ENCODE peak calls at places on chromosomes 5 and 9, in seven cellular contexts. One of them, this sample, is unnamed.

GRCh38 chr5:56175465-56175864 is 57.7 kb downstream of the ANKRD55 start:
- DNase-seq in PC-3: peak; percentile 48
- DNase-seq in heart left ventricle: no peak
- DNase-seq in H1: no peak
- DNase-seq in MG63: peak; percentile 76
- DNase-seq in aorta: no peak
- DNase-seq in tibial nerve: no peak
- DNase-seq in this sample: no peak

GRCh38 chr9:36928670-36929349 is 105.3 kb downstream of the PAX5 start:
- DNase-seq in heart left ventricle: no peak
- DNase-seq in MG63: peak; percentile 61
- DNase-seq in tibial nerve: no peak
- DNase-seq in H1: no peak
- DNase-seq in aorta: no peak
- DNase-seq in PC-3: peak; percentile 65
- DNase-seq in this sample: no peak

GRCh38 chr9:20022410-20022809 is 233.6 kb upstream of the SLC24A2 start:
- DNase-seq in PC-3: peak; percentile 12
- DNase-seq in H1: no peak
- DNase-seq in tibial nerve: no peak
- DNase-seq in heart left ventricle: no peak
- DNase-seq in MG63: peak; percentile 51
- DNase-seq in aorta: no peak
- DNase-seq in this sample: no peak

GRCh38 chr5:43429706-43430105 is 17.5 kb upstream of the CCL28 start:
- DNase-seq in MG63: no peak
- DNase-seq in H1: no peak
- DNase-seq in PC-3: no peak
- DNase-seq in heart left ventricle: no peak
- DNase-seq in aorta: no peak
- DNase-seq in tibial nerve: no peak
- DNase-seq in this sample: no peak

GRCh38 chr9:16828335-16829281 is 41.9 kb downstream of the BNC2 start:
- DNase-seq in tibial nerve: no peak
- DNase-seq in heart left ventricle: peak; percentile 60
- DNase-seq in PC-3: peak; percentile 51
- DNase-seq in H1: peak; percentile 58
- DNase-seq in aorta: peak; percentile 76
- DNase-seq in MG63: peak; percentile 67
- DNase-seq in this sample: no peak

GRCh38 chr9:105030285-105030684 is 102.3 kb upstream of the ABCA1 start:
- DNase-seq in MG63: no peak
- DNase-seq in heart left ventricle: no peak
- DNase-seq in H1: no peak
- DNase-seq in tibial nerve: no peak
- DNase-seq in PC-3: no peak
- DNase-seq in aorta: no peak
- DNase-seq in this sample: no peak

GRCh38 chr9:42386477-42386876 is 203.0 kb downstream of the SPATA31A6 start:
- DNase-seq in MG63: no peak
- DNase-seq in heart left ventricle: no peak
- DNase-seq in aorta: no peak
- DNase-seq in tibial nerve: no peak
- DNase-seq in H1: no peak
- DNase-seq in PC-3: no peak
- DNase-seq in this sample: no peak

GRCh38 chr9:72046593-72047456 is 13.6 kb downstream of the C9orf57 start:
- DNase-seq in tibial nerve: no peak
- DNase-seq in MG63: no peak
- DNase-seq in heart left ventricle: no peak
- DNase-seq in H1: no peak
- DNase-seq in PC-3: no peak
- DNase-seq in aorta: no peak
- DNase-seq in this sample: no peak

GRCh38 chr5:80125022-80125961 is 90.1 kb downstream of the THBS4 start:
- DNase-seq in heart left ventricle: no peak
- DNase-seq in tibial nerve: no peak
- DNase-seq in MG63: no peak
- DNase-seq in aorta: no peak
- DNase-seq in PC-3: no peak
- DNase-seq in H1: no peak
- DNase-seq in this sample: no peak

GRCh38 chr5:131417240-131417869 is 153.5 kb downstream of the CDC42SE2 start:
- DNase-seq in tibial nerve: peak; percentile 57
- DNase-seq in H1: peak; percentile 84
- DNase-seq in MG63: peak; percentile 56
- DNase-seq in aorta: peak; percentile 92
- DNase-seq in PC-3: peak; percentile 73
- DNase-seq in heart left ventricle: peak; percentile 86
- DNase-seq in this sample: peak; percentile 68

GRCh38 chr5:123805300-123805699 is 293.3 kb downstream of the CSNK1G3 start:
- DNase-seq in aorta: no peak
- DNase-seq in heart left ventricle: no peak
- DNase-seq in PC-3: no peak
- DNase-seq in MG63: no peak
- DNase-seq in tibial nerve: no peak
- DNase-seq in H1: no peak
- DNase-seq in this sample: no peak

GRCh38 chr5:133434336-133434735 is 178.0 kb downstream of the FSTL4 start:
- DNase-seq in aorta: no peak
- DNase-seq in tibial nerve: no peak
- DNase-seq in PC-3: peak; percentile 26
- DNase-seq in heart left ventricle: no peak
- DNase-seq in MG63: no peak
- DNase-seq in H1: no peak
- DNase-seq in this sample: no peak

GRCh38 chr9:126615791-126616447 is 2.2 kb downstream of the LMX1B start:
- DNase-seq in MG63: no peak
- DNase-seq in heart left ventricle: no peak
- DNase-seq in tibial nerve: no peak
- DNase-seq in aorta: peak; percentile 34
- DNase-seq in PC-3: no peak
- DNase-seq in H1: peak; percentile 66
- DNase-seq in this sample: no peak

GRCh38 chr5:134580001-134580460 is 52.6 kb downstream of the SAR1B start:
- DNase-seq in H1: no peak
- DNase-seq in MG63: no peak
- DNase-seq in tibial nerve: no peak
- DNase-seq in aorta: no peak
- DNase-seq in heart left ventricle: no peak
- DNase-seq in PC-3: no peak
- DNase-seq in this sample: no peak

GRCh38 chr5:15472116-15472515 is 27.9 kb upstream of the FBXL7 start:
- DNase-seq in heart left ventricle: no peak
- DNase-seq in aorta: no peak
- DNase-seq in PC-3: no peak
- DNase-seq in MG63: no peak
- DNase-seq in tibial nerve: no peak
- DNase-seq in H1: peak; percentile 61
- DNase-seq in this sample: no peak

GRCh38 chr5:73902327-73903051 is 276.5 kb downstream of the ARHGEF28 start:
- DNase-seq in heart left ventricle: no peak
- DNase-seq in MG63: no peak
- DNase-seq in tibial nerve: no peak
- DNase-seq in PC-3: peak; percentile 68
- DNase-seq in aorta: no peak
- DNase-seq in H1: no peak
- DNase-seq in this sample: peak; percentile 50

GRCh38 chr9:107949058-107949457 is 459.5 kb upstream of the KLF4 start:
- DNase-seq in tibial nerve: no peak
- DNase-seq in aorta: no peak
- DNase-seq in MG63: no peak
- DNase-seq in heart left ventricle: no peak
- DNase-seq in PC-3: no peak
- DNase-seq in H1: no peak
- DNase-seq in this sample: no peak

GRCh38 chr9:125513634-125514413 is 193.2 kb downstream of the MAPKAP1 start:
- DNase-seq in H1: no peak
- DNase-seq in PC-3: peak; percentile 77
- DNase-seq in MG63: peak; percentile 67
- DNase-seq in tibial nerve: no peak
- DNase-seq in heart left ventricle: no peak
- DNase-seq in aorta: no peak
- DNase-seq in this sample: no peak

GRCh38 chr9:22084336-22085035 is 75.4 kb upstream of the CDKN2B start:
- DNase-seq in H1: no peak
- DNase-seq in MG63: no peak
- DNase-seq in PC-3: peak; percentile 92
- DNase-seq in heart left ventricle: no peak
- DNase-seq in tibial nerve: no peak
- DNase-seq in aorta: no peak
- DNase-seq in this sample: no peak

DNA sequence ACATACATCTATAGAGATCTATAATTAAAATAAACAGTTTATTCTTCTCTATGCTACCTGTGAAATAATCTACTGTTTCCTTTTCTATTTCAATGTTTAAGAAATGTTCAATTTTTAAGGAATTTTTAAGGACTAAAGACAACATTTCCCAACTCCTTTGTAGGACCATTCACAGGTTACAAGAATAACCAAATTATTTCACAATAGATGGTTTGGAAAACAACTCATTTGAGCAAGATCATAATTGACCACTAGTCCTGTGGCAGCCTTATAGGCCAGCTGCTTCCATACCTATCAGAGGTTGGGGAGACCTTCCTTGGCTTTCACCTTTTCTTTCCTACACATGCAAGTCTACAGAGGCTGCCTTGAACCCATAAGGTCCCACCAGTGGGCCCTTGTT is 193.7 kb downstream of the TTC39B start:
- DNase-seq in aorta: no peak
- DNase-seq in tibial nerve: no peak
- DNase-seq in heart left ventricle: no peak
- DNase-seq in PC-3: no peak
- DNase-seq in MG63: no peak
- DNase-seq in H1: no peak
- DNase-seq in this sample: no peak
- H3K9me3 ChIP-seq in aorta: no peaks in the 10 kb centered on the region
- H3K9me3 ChIP-seq in tibial nerve: no peaks in the 10 kb centered on the region
- H3K9me3 ChIP-seq in heart left ventricle: no peaks in the 10 kb centered on the region
- H3K9me3 ChIP-seq in PC-3: no peaks in the 10 kb centered on the region
- H3K9me3 ChIP-seq in MG63: peaks cover 3% of the 10 kb centered on the region
- H3K9me3 ChIP-seq in H1: no peaks in the 10 kb centered on the region
- H3K9me3 ChIP-seq in this sample: no peaks in the 10 kb centered on the region

GRCh38 chr5:180938294-180938693 is 39.3 kb downstream of the BTNL8 start:
- DNase-seq in aorta: no peak
- DNase-seq in tibial nerve: no peak
- DNase-seq in MG63: no peak
- DNase-seq in PC-3: no peak
- DNase-seq in heart left ventricle: no peak
- DNase-seq in H1: no peak
- DNase-seq in this sample: no peak
- H3K9me3 ChIP-seq in aorta: peaks cover 10% of the 10 kb centered on the region
- H3K9me3 ChIP-seq in tibial nerve: no peaks in the 10 kb centered on the region
- H3K9me3 ChIP-seq in MG63: peaks cover 17% of the 10 kb centered on the region
- H3K9me3 ChIP-seq in PC-3: peaks cover 10% of the 10 kb centered on the region
- H3K9me3 ChIP-seq in heart left ventricle: peaks cover 8% of the 10 kb centered on the region
- H3K9me3 ChIP-seq in H1: peaks cover 22% of the 10 kb centered on the region
- H3K9me3 ChIP-seq in this sample: peaks cover 14% of the 10 kb centered on the region

DNA sequence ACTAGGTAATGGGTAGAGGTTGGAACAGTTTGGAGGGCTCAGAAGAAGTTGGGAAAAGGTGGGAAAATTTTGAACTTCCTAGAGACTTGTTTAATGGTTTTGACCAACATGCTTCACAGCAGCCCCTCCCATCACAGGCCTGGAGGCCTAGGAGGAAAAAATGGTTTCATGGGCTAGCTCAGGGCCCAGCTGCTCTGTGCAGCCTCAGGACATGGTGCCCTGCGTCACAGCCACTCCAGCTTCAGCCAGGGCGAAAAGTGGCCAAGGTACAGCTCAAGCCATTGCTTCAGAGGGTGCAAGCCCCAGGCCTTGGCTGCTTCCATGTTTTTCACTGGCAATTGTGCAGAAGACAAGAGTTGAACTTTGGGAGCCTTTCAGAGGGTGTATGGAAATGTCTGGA is 453.7 kb downstream of the LRRC70 start:
- DNase-seq in H1: no peak
- DNase-seq in aorta: no peak
- DNase-seq in MG63: no peak
- DNase-seq in heart left ventricle: no peak
- DNase-seq in PC-3: no peak
- DNase-seq in tibial nerve: no peak
- DNase-seq in this sample: no peak
- H3K9me3 ChIP-seq in H1: peaks cover 34% of the 10 kb centered on the region
- H3K9me3 ChIP-seq in aorta: peaks cover 7% of the 10 kb centered on the region
- H3K9me3 ChIP-seq in MG63: peaks cover 4% of the 10 kb centered on the region
- H3K9me3 ChIP-seq in heart left ventricle: no peaks in the 10 kb centered on the region
- H3K9me3 ChIP-seq in PC-3: no peaks in the 10 kb centered on the region
- H3K9me3 ChIP-seq in tibial nerve: no peaks in the 10 kb centered on the region
- H3K9me3 ChIP-seq in this sample: peaks cover 3% of the 10 kb centered on the region

DNA sequence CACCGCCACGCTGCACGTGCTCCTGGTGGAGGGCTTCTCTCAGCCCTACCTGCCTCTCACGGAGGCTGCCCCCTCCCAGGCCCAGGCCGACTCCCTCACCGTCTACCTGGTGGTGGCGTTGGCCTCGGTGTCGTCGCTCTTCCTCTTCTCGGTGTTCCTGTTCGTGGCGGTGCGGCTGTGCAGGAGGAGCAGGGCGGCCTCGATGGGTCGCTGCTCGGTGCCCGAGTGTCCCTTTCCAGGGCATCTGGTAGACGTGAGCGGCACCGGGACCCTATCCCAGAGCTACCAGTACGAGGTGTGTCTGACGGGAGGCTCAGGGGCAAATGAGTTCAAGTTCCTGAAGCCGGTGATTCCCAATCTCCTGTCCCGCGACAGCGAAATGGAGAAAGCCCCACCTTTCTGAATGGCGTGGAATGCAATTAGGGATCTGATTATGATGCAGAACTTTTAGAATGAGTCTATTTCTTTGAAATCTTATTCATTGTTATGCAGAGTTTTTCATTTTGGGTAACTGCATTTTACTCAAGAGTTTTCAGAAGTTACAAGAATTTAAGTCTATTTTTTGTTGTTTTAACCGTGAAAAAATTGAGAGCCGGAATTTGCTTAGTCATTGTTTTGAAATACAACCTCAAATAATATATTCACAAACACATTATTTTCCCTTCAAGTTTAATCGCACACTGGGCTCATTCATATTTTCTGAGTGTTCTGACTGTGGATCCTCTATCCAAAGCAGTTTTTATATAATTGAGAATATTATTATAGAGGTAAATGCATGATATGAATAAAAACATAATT is 8.5 kb upstream of the PCDHB15 start:
- DNase-seq in PC-3: no peak
- DNase-seq in aorta: no peak
- DNase-seq in H1: no peak
- DNase-seq in heart left ventricle: no peak
- DNase-seq in MG63: no peak
- DNase-seq in tibial nerve: no peak
- DNase-seq in this sample: no peak
- H3K9me3 ChIP-seq in PC-3: peaks cover 4% of the 10 kb centered on the region
- H3K9me3 ChIP-seq in aorta: peaks cover 35% of the 10 kb centered on the region
- H3K9me3 ChIP-seq in H1: peaks cover 33% of the 10 kb centered on the region
- H3K9me3 ChIP-seq in heart left ventricle: peaks cover 7% of the 10 kb centered on the region
- H3K9me3 ChIP-seq in MG63: peaks cover 30% of the 10 kb centered on the region
- H3K9me3 ChIP-seq in tibial nerve: peaks cover 4% of the 10 kb centered on the region
- H3K9me3 ChIP-seq in this sample: peaks cover 58% of the 10 kb centered on the region

This sample was measured in CD4-positive, CD25-positive, alpha-beta regulatory T cell.